ENCODE peak calls at places on chromosomes 1 and 21, in six cellular contexts. F is heart right ventricle, Q is Peyer's patch, L is astrocyte, H is mesendoderm, C is stomach. E is an unnamed sample. For H3K4me1, the result is how much of the 10 kb centered on the place peaks cover.

GRCh38 chr1:156936721-156937220 is 16.3 kb downstream of the LRRC71 start:
- DNase-seq in H (no peak), L (no peak), F (no peak), Q (no peak), C (no peak), E (no peak)

GRCh38 chr1:234067584-234067983 is 163.1 kb downstream of the SLC35F3 start:
- DNase-seq in Q (no peak), C (no peak), L (no peak), H (no peak), F (no peak), E (no peak)

GRCh38 chr1:118266436-118266835 is 81.4 kb upstream of the SPAG17 start:
- DNase-seq in C (no peak), Q (no peak), L (no peak), F (no peak), H (no peak), E (no peak)

GRCh38 chr1:64654519-64655341 is 90.1 kb upstream of the RAVER2 start:
- DNase-seq in C (no peak), Q (no peak), H (no peak), F (no peak), L (peak), E (no peak)

GRCh38 chr1:116218922-116219321 is 107.7 kb downstream of the MAB21L3 start:
- DNase-seq in L (no peak), H (peak), Q (no peak), F (peak), C (peak), E (no peak)

GRCh38 chr21:41589131-41589530 is 81.2 kb upstream of the TMPRSS2 start:
- DNase-seq in H (peak), Q (no peak), F (no peak), C (peak), L (no peak), E (no peak)

GRCh38 chr1:162178432-162178831 is 108.9 kb downstream of the NOS1AP start:
- DNase-seq in H (no peak), F (no peak), Q (no peak), L (no peak), C (no peak), E (no peak)

GRCh38 chr21:41453198-41453597 is 27.2 kb downstream of the MX1 start:
- DNase-seq in H (no peak), Q (no peak), C (no peak), L (no peak), F (no peak), E (no peak)

GRCh38 chr1:64343105-64343960 is 126.6 kb upstream of the CACHD1 start:
- DNase-seq in F (no peak), H (peak), Q (no peak), L (peak), C (no peak), E (peak)

GRCh38 chr1:77533660-77534295 is 148.7 kb downstream of the ZZZ3 start:
- DNase-seq in F (peak), H (peak), Q (peak), L (peak), C (peak), E (peak)
- H3K27ac ChIP-seq in F (no peak), H (no peak), Q (no peak), L (peak), C (no peak), E (no peak)

GRCh38 chr1:164763098-164763497 is 204.1 kb downstream of the PBX1 start:
- DNase-seq in L (no peak), H (no peak), C (no peak), Q (no peak), F (no peak), E (no peak)
- H3K4me1 ChIP-seq in L (under half), H (under half), C (half or more), Q (under half), F (half or more), E (under half)

DNA sequence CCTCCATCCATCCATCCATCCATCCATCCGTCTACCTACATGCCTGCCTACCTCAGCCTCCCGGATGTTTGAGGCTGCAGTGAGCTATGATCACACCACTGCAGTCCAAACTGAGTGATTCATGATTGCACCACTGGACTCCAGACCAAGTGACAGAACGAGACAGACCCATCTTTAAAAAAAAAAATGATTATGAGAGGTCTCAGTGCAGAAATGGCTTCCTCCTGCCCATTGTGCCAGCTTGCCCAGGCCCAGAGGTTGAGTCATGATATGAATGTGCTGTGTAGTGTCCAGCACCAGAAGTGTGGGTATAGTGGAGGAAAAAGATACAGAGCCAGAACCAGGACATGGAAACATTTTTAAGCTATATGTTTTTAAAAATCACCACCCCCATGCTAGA is 149.9 kb downstream of the KIF26B start:
- DNase-seq in L (no peak), Q (no peak), F (no peak), C (no peak), H (no peak), E (no peak)
- H3K27ac ChIP-seq in L (no peak), Q (no peak), F (no peak), C (no peak), H (no peak), E (no peak)

DNA sequence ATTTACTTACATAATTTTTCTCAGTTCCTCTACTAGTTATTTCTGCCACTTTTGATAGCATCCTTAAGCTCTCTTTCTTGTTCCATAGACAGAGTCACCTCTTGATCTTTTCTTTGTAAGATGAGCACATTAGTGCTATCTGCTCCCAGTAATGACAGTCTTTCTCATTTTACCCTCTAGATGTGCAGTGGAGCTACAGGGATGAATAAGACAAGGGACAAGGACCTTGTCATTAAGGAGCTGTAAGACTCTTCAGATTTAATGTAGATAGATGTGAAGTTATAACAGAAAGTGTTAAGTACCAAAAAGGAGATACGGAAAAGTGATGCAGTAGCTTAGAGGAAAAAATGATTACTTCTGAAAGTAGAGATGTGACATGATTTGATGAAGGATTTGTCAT is 20.4 kb downstream of the SCP2 start:
- DNase-seq in H (no peak), F (no peak), L (no peak), Q (no peak), C (no peak), E (no peak)
- H3K4me1 ChIP-seq in H (under half), F (under half), L (under half), Q (under half), C (under half), E (under half)

GRCh38 chr1:23742670-23743286 is 493 bp upstream of the ELOA start:
- DNase-seq in C (no peak), F (no peak), H (peak), L (no peak), Q (no peak), E (no peak)
- H3K27ac ChIP-seq in C (peak), F (peak), H (peak), L (peak), Q (peak), E (peak)

GRCh38 chr1:165854101-165854845 is 26.9 kb downstream of the UCK2 start:
- DNase-seq in C (no peak), F (peak), L (peak), Q (no peak), H (peak), E (no peak)
- H3K4me1 ChIP-seq in C (under half), F (under half), L (under half), Q (under half), H (under half), E (under half)

GRCh38 chr21:38937286-38937790 is 131.6 kb downstream of the ETS2 start:
- DNase-seq in C (no peak), Q (no peak), L (no peak), F (no peak), H (no peak), E (no peak)
- H3K27ac ChIP-seq in C (no peak), Q (no peak), L (no peak), F (no peak), H (no peak), E (no peak)

GRCh38 chr1:164607351-164607750 is 48.4 kb downstream of the PBX1 start:
- DNase-seq in L (no peak), C (no peak), F (no peak), Q (no peak), H (no peak), E (no peak)

GRCh38 chr1:164608651-164609057 is 49.7 kb downstream of the PBX1 start:
- DNase-seq in L (peak), F (no peak), H (no peak), C (no peak), Q (no peak), E (no peak)

GRCh38 chr1:164610528-164611222 is 51.7 kb downstream of the PBX1 start:
- DNase-seq in C (no peak), Q (no peak), F (peak), L (no peak), H (no peak), E (no peak)

GRCh38 chr1:164611754-164612642 is 53.0 kb downstream of the PBX1 start:
- DNase-seq in H (peak), F (peak), L (peak), Q (peak), C (peak), E (peak)

DNA sequence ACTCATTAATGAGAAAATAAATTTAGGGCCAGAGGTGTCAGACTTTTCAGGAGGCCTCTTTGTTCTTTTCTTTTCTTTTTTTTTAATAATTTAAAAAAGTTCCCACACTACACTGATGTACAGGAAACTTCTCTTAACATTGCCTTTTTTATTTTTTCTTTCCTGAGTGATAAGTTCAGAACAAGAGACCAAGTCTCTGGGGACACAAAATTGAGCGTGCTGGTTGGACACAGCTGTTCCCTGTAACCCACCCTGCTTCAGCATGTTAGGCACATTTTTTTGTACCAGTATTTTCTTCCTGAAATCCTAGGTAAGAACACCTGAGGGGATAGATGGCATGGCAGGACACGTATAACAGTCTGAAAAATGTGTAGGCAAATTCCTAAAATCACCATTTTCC is 50.1 kb downstream of the PBX1 start:
- DNase-seq in L (no peak), C (no peak), F (peak), H (no peak), Q (no peak), E (no peak)
- H3K4me1 ChIP-seq in L (under half), C (half or more), F (under half), H (under half), Q (under half), E (under half)

E was measured in small intestine.